ENCODE peak calls at places on chromosomes 4 and X, in eight cellular contexts. P is HepG2, E is body of pancreas, B is right lobe of liver, Y is HCT116, A is upper lobe of left lung, O is IMR-90, M is gastrocnemius medialis. L is an unnamed sample. For H3K4me1, the result is how much of the 10 kb centered on the place peaks cover.

GRCh38 chrX:104122829-104123228 is 10.5 kb downstream of the ZCCHC18 start:
- ATAC-seq in P (no peak), E (no peak), B (no peak), Y (no peak), A (no peak), O (no peak), M (no peak), L (no peak)

GRCh38 chr4:93810340-93810992 is 18.1 kb upstream of the ATOH1 start:
- ATAC-seq in P (no peak), E (peak), B (peak), Y (no peak), A (no peak), O (no peak), M (no peak), L (no peak)

GRCh38 chr4:2900701-2901100 is 57.1 kb downstream of the ADD1 start:
- ATAC-seq in P (no peak), E (no peak), B (no peak), Y (no peak), A (no peak), O (no peak), M (no peak), L (no peak)

GRCh38 chr4:48831532-48832015 is 686 bp downstream of the OCIAD1 start:
- ATAC-seq in P (no peak), E (no peak), B (no peak), Y (no peak), A (no peak), O (no peak), M (no peak), L (no peak)

GRCh38 chr4:158208931-158209640 is 1.2 kb upstream of the TMEM144 start:
- ATAC-seq in P (no peak), E (no peak), B (peak), Y (no peak), A (peak), O (no peak), M (no peak), L (no peak)

GRCh38 chrX:125940985-125941384 is 225.1 kb downstream of the DCAF12L2 start:
- ATAC-seq in P (no peak), E (no peak), B (no peak), Y (no peak), A (no peak), O (no peak), M (no peak), L (no peak)

GRCh38 chr4:18127030-18127429 is 105.5 kb upstream of the LCORL start:
- ATAC-seq in P (no peak), E (no peak), B (no peak), Y (no peak), A (no peak), O (no peak), M (no peak), L (no peak)

GRCh38 chr4:170386511-170386910 is 296.8 kb upstream of the AADAT start:
- ATAC-seq in P (no peak), E (no peak), B (no peak), Y (no peak), A (no peak), O (no peak), M (no peak), L (no peak)

GRCh38 chr4:144104509-144105130 is 35.9 kb downstream of the GYPA start:
- ATAC-seq in P (no peak), E (no peak), B (no peak), Y (no peak), A (no peak), O (no peak), M (no peak), L (no peak)

GRCh38 chr4:46994007-46994405 is 625 bp upstream of the GABRA4 start:
- ATAC-seq in P (no peak), E (no peak), B (no peak), Y (no peak), A (no peak), O (peak), M (no peak), L (no peak)

GRCh38 chr4:73979407-73979806 is 2.4 kb downstream of the PF4 start:
- ATAC-seq in P (no peak), E (no peak), B (no peak), Y (no peak), A (no peak), O (no peak), M (no peak), L (no peak)

GRCh38 chr4:14308229-14308651 is 680.7 kb upstream of the BOD1L1 start:
- ATAC-seq in P (no peak), E (peak), B (no peak), Y (no peak), A (no peak), O (no peak), M (peak), L (no peak)

GRCh38 chr4:150348079-150348478 is 233.9 kb upstream of the MAB21L2 start:
- ATAC-seq in P (no peak), E (peak), B (no peak), Y (peak), A (no peak), O (peak), M (no peak), L (no peak)

GRCh38 chrX:9131066-9131465 is 97.1 kb upstream of the FAM9B start:
- ATAC-seq in P (no peak), E (no peak), B (no peak), Y (no peak), A (no peak), O (no peak), M (no peak), L (no peak)

GRCh38 chr4:137310156-137310555 is 222.1 kb downstream of the PCDH18 start:
- ATAC-seq in P (no peak), E (no peak), B (no peak), Y (no peak), A (peak), O (peak), M (no peak), L (peak)

GRCh38 chr4:110190249-110190648 is 8.2 kb downstream of the ELOVL6 start:
- ATAC-seq in P (no peak), E (no peak), B (no peak), Y (no peak), A (no peak), O (no peak), M (no peak), L (no peak)

GRCh38 chrX:103681443-103681842 is 5.1 kb downstream of the MORF4L2 start:
- ATAC-seq in P (no peak), E (no peak), B (no peak), Y (no peak), A (no peak), O (no peak), M (no peak), L (no peak)

GRCh38 chr4:169745291-169745690 is 12.5 kb downstream of the HPF1 start:
- ATAC-seq in P (no peak), E (no peak), B (no peak), Y (no peak), A (no peak), O (peak), M (no peak), L (no peak)

GRCh38 chr4:185580699-185581098 is 45.4 kb upstream of the PDLIM3 start:
- ATAC-seq in P (no peak), E (no peak), B (no peak), Y (no peak), A (no peak), O (no peak), M (no peak), L (no peak)

GRCh38 chr4:84887824-84888223 is 78.7 kb downstream of the WDFY3 start:
- ATAC-seq in P (no peak), E (no peak), B (no peak), Y (no peak), A (peak), O (no peak), M (peak), L (no peak)

GRCh38 chr4:15479089-15479912 is 9.6 kb downstream of the CC2D2A start:
- ATAC-seq in P (peak), E (peak), B (peak), Y (peak), A (peak), O (peak), M (peak), L (peak)

GRCh38 chrX:44308869-44309268 is 34.6 kb downstream of the EFHC2 start:
- ATAC-seq in P (no peak), E (no peak), B (no peak), Y (no peak), A (no peak), O (no peak), M (no peak), L (no peak)

GRCh38 chr4:11138964-11139363 is 289.7 kb downstream of the HS3ST1 start:
- ATAC-seq in P (no peak), E (no peak), B (no peak), Y (no peak), A (no peak), O (no peak), M (no peak), L (no peak)

GRCh38 chr4:104205116-104205515 is 289.6 kb downstream of the CXXC4 start:
- ATAC-seq in P (no peak), E (no peak), B (no peak), Y (no peak), A (no peak), O (no peak), M (no peak), L (no peak)

GRCh38 chrX:115632455-115632854 is 71.5 kb downstream of the PLS3 start:
- ATAC-seq in P (no peak), E (no peak), B (no peak), Y (no peak), A (no peak), O (peak), M (no peak), L (no peak)

GRCh38 chrX:138006176-138006575 is 440.2 kb downstream of the ZIC3 start:
- ATAC-seq in P (no peak), E (no peak), B (no peak), Y (no peak), A (no peak), O (no peak), M (no peak), L (no peak)

GRCh38 chr4:39166670-39167069 is 15.7 kb upstream of the WDR19 start:
- ATAC-seq in P (peak), E (no peak), B (no peak), Y (no peak), A (no peak), O (no peak), M (no peak), L (no peak)

GRCh38 chrX:43386872-43387271 is 269.2 kb upstream of the MAOA start:
- ATAC-seq in P (no peak), E (no peak), B (no peak), Y (no peak), A (no peak), O (no peak), M (no peak), L (no peak)

GRCh38 chrX:17844236-17844635 is 16.9 kb downstream of the RAI2 start:
- ATAC-seq in P (no peak), E (no peak), B (no peak), Y (no peak), A (no peak), O (no peak), M (no peak), L (no peak)

GRCh38 chr4:68734095-68734494 is 63.6 kb upstream of the UGT2B15 start:
- ATAC-seq in P (no peak), E (no peak), B (peak), Y (no peak), A (no peak), O (no peak), M (no peak), L (no peak)

GRCh38 chr4:101451086-101451485 is 103.8 kb upstream of the PPP3CA start:
- ATAC-seq in P (no peak), E (no peak), B (no peak), Y (no peak), A (no peak), O (no peak), M (no peak), L (no peak)

GRCh38 chr4:15320116-15320515 is 107.7 kb upstream of the C1QTNF7 start:
- ATAC-seq in P (no peak), E (no peak), B (no peak), Y (no peak), A (no peak), O (peak), M (no peak), L (no peak)

GRCh38 chr4:53917719-53918118 is 146.7 kb downstream of the CHIC2 start:
- ATAC-seq in P (no peak), E (no peak), B (no peak), Y (no peak), A (no peak), O (no peak), M (no peak), L (no peak)

GRCh38 chr4:84470204-84470785 is 28.8 kb downstream of the NKX6-1 start:
- ATAC-seq in P (peak), E (no peak), B (no peak), Y (peak), A (no peak), O (no peak), M (no peak), L (no peak)

GRCh38 chrX:103845165-103845653 is 13.2 kb upstream of the RAB9B start:
- ATAC-seq in P (peak), E (peak), B (peak), Y (peak), A (peak), O (peak), M (peak), L (peak)

GRCh38 chr4:169058312-169058711 is 48.3 kb upstream of the CBR4 start:
- ATAC-seq in P (no peak), E (no peak), B (no peak), Y (no peak), A (no peak), O (no peak), M (peak), L (no peak)

GRCh38 chr4:81343046-81343445 is 128.0 kb upstream of the PRKG2 start:
- ATAC-seq in P (no peak), E (no peak), B (no peak), Y (no peak), A (no peak), O (no peak), M (no peak), L (no peak)

GRCh38 chrX:18406531-18407266 is 18.7 kb upstream of the CDKL5 start:
- ATAC-seq in P (no peak), E (no peak), B (no peak), Y (no peak), A (no peak), O (no peak), M (no peak), L (no peak)

GRCh38 chr4:10354746-10355145 is 102.5 kb downstream of the ZNF518B start:
- ATAC-seq in P (no peak), E (no peak), B (no peak), Y (no peak), A (no peak), O (no peak), M (no peak), L (no peak)

GRCh38 chr4:97720869-97721432 is 422.3 kb downstream of the STPG2 start:
- ATAC-seq in P (no peak), E (no peak), B (peak), Y (peak), A (no peak), O (no peak), M (no peak), L (no peak)

GRCh38 chr4:152780267-152780811 is 585 bp downstream of the ARFIP1 start:
- ATAC-seq in P (peak), E (no peak), B (peak), Y (peak), A (peak), O (peak), M (peak), L (no peak)

GRCh38 chr4:152784490-152785195 is 4.9 kb downstream of the ARFIP1 start:
- ATAC-seq in P (no peak), E (no peak), B (no peak), Y (peak), A (no peak), O (no peak), M (no peak), L (no peak)

DNA sequence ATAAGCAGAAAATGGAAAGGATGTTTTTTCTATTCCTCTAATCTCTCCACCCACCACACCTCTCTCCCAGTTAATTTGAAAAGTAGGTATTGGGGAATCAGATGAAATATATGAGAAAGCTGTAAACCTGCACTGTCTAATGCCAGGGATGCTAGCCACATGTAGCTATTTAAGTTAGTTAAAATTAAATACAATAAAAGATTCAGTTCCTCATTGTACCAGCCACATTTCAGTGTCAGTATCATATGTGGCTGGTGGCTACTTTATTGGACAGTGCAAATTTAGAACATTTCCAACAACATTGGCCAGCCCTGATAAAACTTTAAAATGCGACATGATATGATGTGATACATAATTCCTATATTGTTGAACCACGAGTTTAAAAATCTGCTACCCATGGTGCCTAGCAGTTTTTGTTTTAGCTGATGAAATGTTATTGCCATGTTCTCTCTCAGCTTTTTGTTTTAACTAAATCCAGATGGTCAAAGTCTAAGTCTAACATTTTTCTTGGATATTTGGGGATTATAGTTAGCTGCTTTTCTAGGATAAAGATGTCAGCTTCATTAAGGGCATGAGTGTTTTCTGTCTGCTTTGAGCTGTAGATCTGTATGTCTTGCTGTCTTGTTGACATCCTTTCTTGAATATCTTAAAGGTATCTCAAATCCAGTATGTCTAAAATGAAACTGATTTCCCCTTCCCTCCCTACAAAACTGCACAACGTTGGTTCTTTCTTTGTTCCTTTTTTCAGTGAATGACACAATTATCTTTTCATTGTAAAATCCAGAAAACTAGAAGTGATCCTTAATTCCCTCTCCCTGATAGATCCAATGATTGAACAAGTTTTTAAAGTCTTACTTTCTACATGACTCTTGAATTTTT is 6.1 kb downstream of the ARFIP1 start:
- ATAC-seq in P (no peak), E (no peak), B (no peak), Y (no peak), A (no peak), O (no peak), M (no peak), L (no peak)
- H3K4me1 ChIP-seq in P (under half), E (under half), B (under half), Y (under half), A (under half), O (under half), M (under half), L (under half)

DNA sequence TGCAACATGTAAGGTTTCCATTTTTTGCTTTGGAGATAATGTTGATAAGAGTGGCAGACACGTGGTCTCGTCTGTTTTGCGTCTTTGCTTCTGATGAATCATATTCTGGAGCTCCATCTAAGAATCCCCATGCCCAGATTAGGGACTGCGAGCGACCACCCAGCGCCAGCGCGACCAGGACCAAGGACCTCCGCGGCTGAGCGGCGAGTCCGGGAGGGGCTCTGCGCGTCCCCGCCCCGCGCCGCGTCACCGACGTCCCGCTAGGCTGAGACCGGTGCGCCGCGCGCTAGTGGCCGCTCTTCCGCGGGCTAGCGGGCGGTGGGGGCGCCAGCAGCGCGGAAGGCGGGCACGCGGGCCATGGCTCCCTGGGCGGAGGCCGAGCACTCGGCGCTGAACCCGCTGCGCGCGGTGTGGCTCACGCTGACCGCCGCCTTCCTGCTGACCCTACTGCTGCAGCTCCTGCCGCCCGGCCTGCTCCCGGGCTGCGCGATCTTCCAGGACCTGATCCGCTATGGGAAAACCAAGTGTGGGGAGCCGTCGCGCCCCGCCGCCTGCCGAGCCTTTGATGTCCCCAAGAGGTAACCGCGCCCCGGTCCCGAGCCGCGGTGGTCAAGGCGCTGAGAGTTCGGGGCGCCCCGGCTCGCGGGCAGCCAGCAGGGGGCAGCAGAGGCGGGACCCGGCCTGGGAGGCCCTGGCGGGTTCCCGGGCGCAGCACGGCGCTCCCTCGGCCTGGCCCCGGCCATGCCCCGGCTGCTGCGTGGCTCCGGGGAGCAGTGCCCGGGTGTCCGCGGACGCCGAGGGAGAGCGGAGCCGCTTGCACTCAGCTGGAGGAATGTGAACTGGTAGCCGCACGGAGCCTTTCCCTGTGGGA is at the start of gene SRD5A3:
- ATAC-seq in P (peak), E (peak), B (peak), Y (peak), A (peak), O (peak), M (peak), L (peak)
- TF ChIP-seq POLR2A in P (peak), E (peak), B (peak), Y (peak), A (peak), O (peak), M (peak), L (peak)

DNA sequence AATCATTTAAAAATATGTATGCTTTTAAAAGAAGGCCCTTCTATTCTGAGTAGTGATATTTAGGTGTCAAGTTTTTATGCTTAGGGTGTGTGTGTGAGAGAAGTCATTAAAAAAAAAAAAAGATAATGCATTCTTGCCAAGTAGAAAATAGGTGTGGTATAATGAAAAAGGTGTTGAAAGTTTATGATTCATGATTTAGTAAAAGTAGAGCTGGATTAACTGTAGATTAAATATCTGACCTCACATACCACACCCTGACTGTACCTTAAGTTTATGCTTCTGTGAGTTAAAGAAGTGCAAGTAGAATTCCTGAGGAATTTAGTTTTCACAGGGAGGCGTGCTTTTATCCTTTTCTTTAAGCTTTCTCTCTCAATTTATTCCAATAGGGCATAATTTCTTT is 71.1 kb downstream of the BMPR1B start:
- ATAC-seq in P (no peak), E (no peak), B (no peak), Y (no peak), A (no peak), O (no peak), M (no peak), L (no peak)
- H3K4me1 ChIP-seq in P (under half), E (under half), B (under half), Y (under half), A (under half), O (under half), M (under half), L (under half)

GRCh38 chr4:107814758-107815552 is 9.8 kb upstream of the SGMS2 start:
- ATAC-seq in P (no peak), E (no peak), B (no peak), Y (no peak), A (no peak), O (no peak), M (no peak), L (no peak)
- TF ChIP-seq POLR2A in P (no peak), E (no peak), B (no peak), Y (no peak), A (no peak), O (no peak), M (no peak), L (no peak)

L was measured in gastroesophageal sphincter.